ENCODE peak calls at places on chromosomes 16 and 17, in six cellular contexts. L is mesothelial cell of epicardium, F is C1 segment of cervical spinal cord, H is iris pigment epithelial cell, D is Kasumi-1, J is SW480. C is an unnamed sample.

GRCh38 chr17:7019839-7020519 is 2.9 kb upstream of the BCL6B start:
- DNase-seq in D (peak), L (no peak), H (no peak), J (no peak), F (peak), C (no peak)

GRCh38 chr17:49556183-49556943 is 19.3 kb upstream of the NXPH3 start:
- DNase-seq in L (peak), J (peak), H (peak), F (peak), D (peak), C (peak)

GRCh38 chr16:80298676-80299075 is 242.1 kb upstream of the DYNLRB2 start:
- DNase-seq in J (no peak), H (no peak), F (no peak), D (peak), L (no peak), C (no peak)

GRCh38 chr16:58402796-58403195 is 10.5 kb downstream of the GINS3 start:
- DNase-seq in J (no peak), L (no peak), H (no peak), F (no peak), D (no peak), C (no peak)

GRCh38 chr16:35176449-35176848 is 1717.0 kb downstream of the TP53TG3F start:
- DNase-seq in F (no peak), H (no peak), J (no peak), D (no peak), L (no peak), C (no peak)

GRCh38 chr16:11190585-11191565 is 65.1 kb downstream of the SOCS1 start:
- DNase-seq in D (no peak), L (no peak), J (no peak), F (peak), H (peak), C (no peak)

GRCh38 chr16:58409316-58409973 is 17.2 kb downstream of the GINS3 start:
- DNase-seq in L (no peak), F (no peak), H (peak), J (no peak), D (no peak), C (no peak)

GRCh38 chr17:2120550-2121335 is 65.8 kb downstream of the HIC1 start:
- DNase-seq in J (no peak), D (no peak), L (no peak), H (peak), F (no peak), C (no peak)

GRCh38 chr17:50890675-50891516 is 24.7 kb upstream of the TOB1 start:
- DNase-seq in F (no peak), D (no peak), L (no peak), J (no peak), H (no peak), C (no peak)

GRCh38 chr17:38421224-38421841 is 6.9 kb upstream of the ARHGAP23 start:
- DNase-seq in J (no peak), L (peak), F (no peak), D (no peak), H (peak), C (no peak)

GRCh38 chr16:84616515-84616914 is 1.4 kb downstream of the COTL1 start:
- DNase-seq in H (no peak), F (no peak), J (peak), D (no peak), L (no peak), C (no peak)

GRCh38 chr17:79835953-79836951 is 3.0 kb downstream of the CBX4 start:
- DNase-seq in F (no peak), H (peak), D (no peak), J (peak), L (peak), C (peak)

C was measured in T1000.